ENCODE peak calls at places on chromosomes 7 and 10, in nine cellular contexts. C, L, I, G, D, F, Z, Y and R are unnamed samples.

GRCh38 chr7:7808156-7808555 is 89.7 kb upstream of the RPA3 start:
- DNase-seq in C (peak; percentile 64), L (no peak), I (no peak), G (no peak), D (no peak), F (peak; percentile 26), Z (no peak), Y (peak; percentile 88), R (no peak)

GRCh38 chr10:16437540-16437894 is 707 bp downstream of the PTER start:
- DNase-seq in C (peak; percentile 8), L (no peak), I (no peak), G (no peak), D (no peak), F (no peak), Z (peak; percentile 14), Y (no peak), R (no peak)

GRCh38 chr10:34933676-34934075 is 118.6 kb upstream of the PARD3 start:
- DNase-seq in C (no peak), L (peak; percentile 68), I (no peak), G (no peak), D (no peak), F (no peak), Z (no peak), Y (no peak), R (peak; percentile 16)

GRCh38 chr10:55370021-55370420 is 569.0 kb upstream of the PCDH15 start:
- DNase-seq in C (peak; percentile 71), L (no peak), I (no peak), G (peak; percentile 29), D (no peak), F (peak; percentile 9), Z (no peak), Y (peak; percentile 11), R (peak; percentile 39)

GRCh38 chr7:69790915-69791473 is 192.7 kb downstream of the AUTS2 start:
- DNase-seq in C (no peak), L (no peak), I (no peak), G (no peak), D (no peak), F (no peak), Z (no peak), Y (no peak), R (no peak)

GRCh38 chr10:77602231-77602912 is 35.2 kb downstream of the KCNMA1 start:
- DNase-seq in C (peak; percentile 41), L (no peak), I (no peak), G (no peak), D (no peak), F (no peak), Z (no peak), Y (peak; percentile 35), R (no peak)

GRCh38 chr10:79073784-79074432 is 5.1 kb downstream of the ZMIZ1 start:
- DNase-seq in C (no peak), L (no peak), I (no peak), G (no peak), D (no peak), F (peak; percentile 67), Z (no peak), Y (peak; percentile 71), R (no peak)

GRCh38 chr10:48798486-48799254 is 114.0 kb downstream of the WDFY4 start:
- DNase-seq in C (peak; percentile 72), L (no peak), I (no peak), G (no peak), D (no peak), F (no peak), Z (no peak), Y (no peak), R (no peak)

GRCh38 chr10:43130756-43131155 is 7.5 kb upstream of the CSGALNACT2 start:
- DNase-seq in C (no peak), L (no peak), I (no peak), G (peak; percentile 28), D (no peak), F (no peak), Z (no peak), Y (no peak), R (no peak)

GRCh38 chr10:75774780-75775490 is 343.5 kb downstream of the LRMDA start:
- DNase-seq in C (no peak), L (no peak), I (no peak), G (no peak), D (no peak), F (no peak), Z (no peak), Y (no peak), R (no peak)

GRCh38 chr10:75779276-75779675 is 347.9 kb downstream of the LRMDA start:
- DNase-seq in C (no peak), L (no peak), I (no peak), G (no peak), D (no peak), F (no peak), Z (no peak), Y (no peak), R (no peak)

GRCh38 chr10:75773813-75774547 is 342.6 kb downstream of the LRMDA start:
- DNase-seq in C (peak; percentile 59), L (no peak), I (no peak), G (no peak), D (no peak), F (no peak), Z (no peak), Y (no peak), R (no peak)

GRCh38 chr10:75778665-75779064 is 347.2 kb downstream of the LRMDA start:
- DNase-seq in C (no peak), L (no peak), I (no peak), G (no peak), D (no peak), F (no peak), Z (no peak), Y (no peak), R (no peak)

GRCh38 chr10:75776738-75777504 is 345.5 kb downstream of the LRMDA start:
- DNase-seq in C (no peak), L (no peak), I (no peak), G (no peak), D (no peak), F (no peak), Z (no peak), Y (peak; percentile 41), R (no peak)
- TF ChIP-seq EZH2phosphoT487 in C (no peak), L (no peak), I (no peak), G (no peak), D (no peak), F (no peak), Z (no peak), Y (no peak), R (no peak)

DNA sequence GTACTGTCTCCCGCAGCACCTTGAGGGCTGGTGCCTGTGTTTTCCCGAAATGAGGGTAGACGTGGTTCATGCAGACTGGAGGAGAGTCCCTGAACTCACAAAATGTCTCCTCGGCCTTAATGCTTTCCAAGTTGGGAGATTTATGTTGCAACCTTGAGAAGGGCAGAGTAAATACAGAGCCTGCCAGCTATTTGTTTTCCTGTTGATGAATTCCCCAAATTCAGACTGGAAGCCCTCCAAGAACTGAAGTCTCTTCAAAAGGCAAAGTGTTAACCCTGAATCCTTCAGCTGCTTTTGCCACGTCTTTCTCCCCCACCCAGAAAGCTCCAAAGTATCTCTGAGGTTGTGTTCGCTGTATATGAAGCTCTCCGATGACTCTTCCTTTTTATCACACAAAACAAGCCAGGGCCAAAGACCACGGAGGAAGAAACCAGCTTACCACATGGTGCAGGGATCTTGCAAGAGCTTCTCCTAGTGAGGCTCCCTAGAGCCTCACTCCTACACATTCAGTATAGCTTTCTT is 254.7 kb upstream of the NFE2L3 start:
- DNase-seq in C (peak; percentile 4), L (peak; percentile 14), I (no peak), G (no peak), D (no peak), F (no peak), Z (no peak), Y (no peak), R (no peak)
- TF ChIP-seq EZH2phosphoT487 in C (no peak), L (no peak), I (no peak), G (no peak), D (no peak), F (no peak), Z (no peak), Y (no peak), R (no peak)

GRCh38 chr7:107865956-107866775 is 24.8 kb upstream of the DLD start:
- DNase-seq in C (peak; percentile 40), L (no peak), I (no peak), G (no peak), D (no peak), F (no peak), Z (no peak), Y (peak; percentile 81), R (no peak)
- TF ChIP-seq EZH2phosphoT487 in C (no peak), L (no peak), I (no peak), G (no peak), D (no peak), F (no peak), Z (no peak), Y (no peak), R (no peak)

DNA sequence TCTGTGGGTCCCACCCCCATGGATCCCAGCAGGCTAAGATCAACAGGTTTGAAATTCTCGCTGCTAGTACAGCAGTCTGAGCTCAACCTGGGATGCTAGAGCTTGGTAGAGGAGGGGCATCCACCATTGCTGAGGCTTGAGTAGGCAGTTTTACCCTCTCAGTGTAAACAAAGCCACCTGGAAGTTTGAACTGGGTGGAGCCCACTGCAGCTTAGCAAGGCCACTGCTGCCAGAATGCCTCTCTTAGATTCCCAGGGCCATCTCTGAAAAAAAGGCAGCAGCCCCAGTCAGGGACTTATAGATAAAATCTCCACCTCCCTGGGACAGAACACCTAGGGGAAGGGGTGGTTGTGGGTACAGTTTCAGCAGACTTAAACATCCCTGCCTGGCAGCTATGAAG is 190.0 kb upstream of the CACNA2D1 start:
- DNase-seq in C (no peak), L (no peak), I (no peak), G (no peak), D (no peak), F (peak; percentile 18), Z (no peak), Y (no peak), R (no peak)
- TF ChIP-seq EZH2phosphoT487 in C (no peak), L (no peak), I (no peak), G (no peak), D (no peak), F (no peak), Z (no peak), Y (no peak), R (no peak)

DNA sequence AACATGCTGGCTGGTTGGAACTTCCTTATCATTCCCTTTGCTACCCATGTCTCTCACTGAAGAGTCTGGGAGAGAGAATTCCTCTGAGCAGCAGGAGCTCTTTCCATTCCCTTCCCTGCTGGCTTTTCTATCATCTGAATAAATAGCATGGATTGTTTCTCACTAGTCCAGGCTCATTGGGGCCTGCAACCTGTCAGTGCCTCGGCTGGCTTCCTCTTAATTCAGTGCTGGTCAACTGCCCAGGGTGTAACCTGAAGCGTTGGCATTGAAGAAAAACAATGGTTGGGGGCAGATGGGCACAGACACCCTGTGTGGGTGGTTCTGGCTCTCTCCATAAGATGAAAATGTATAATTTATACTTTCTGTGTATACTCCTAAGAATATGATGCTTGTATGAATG is 155.6 kb downstream of the ANLN start:
- DNase-seq in C (no peak), L (no peak), I (no peak), G (no peak), D (no peak), F (no peak), Z (no peak), Y (no peak), R (no peak)
- TF ChIP-seq EZH2phosphoT487 in C (no peak), L (no peak), I (no peak), G (no peak), D (no peak), F (no peak), Z (no peak), Y (no peak), R (no peak)